ENCODE peak calls at places on chromosomes 5 and 9, in four cellular contexts. Z, S, E and A are unnamed samples.

GRCh38 chr5:134545070-134545868 is 19.8 kb downstream of the JADE2 start:
- DNase-seq in Z (no peak), S (no peak), E (no peak), A (no peak)

GRCh38 chr5:14580037-14581034 is 1.3 kb upstream of the OTULINL start:
- DNase-seq in Z (no peak), S (no peak), E (peak), A (no peak)

GRCh38 chr9:96519726-96520125 is 69.8 kb downstream of the HABP4 start:
- DNase-seq in Z (no peak), S (no peak), E (no peak), A (no peak)

GRCh38 chr9:124351672-124352468 is 63.4 kb downstream of the PSMB7 start:
- DNase-seq in Z (no peak), S (no peak), E (no peak), A (no peak)

GRCh38 chr5:169299651-169300467 is 1.1 kb downstream of the SLIT3 start:
- DNase-seq in Z (no peak), S (no peak), E (no peak), A (no peak)

GRCh38 chr9:5899292-5899691 is 8.6 kb downstream of the MLANA start:
- DNase-seq in Z (no peak), S (no peak), E (no peak), A (no peak)

GRCh38 chr9:106700676-106701075 is 162.3 kb upstream of the ZNF462 start:
- DNase-seq in Z (peak), S (no peak), E (peak), A (no peak)

GRCh38 chr5:89723907-89724306 is 685.6 kb downstream of the CETN3 start:
- DNase-seq in Z (no peak), S (no peak), E (no peak), A (no peak)

GRCh38 chr9:82130331-82131042 is 141.9 kb downstream of the SPATA31D1 start:
- DNase-seq in Z (no peak), S (no peak), E (no peak), A (no peak)

GRCh38 chr5:92518318-92518913 is 1062.6 kb downstream of the NR2F1-AS1 start:
- DNase-seq in Z (peak), S (no peak), E (peak), A (no peak)

GRCh38 chr9:136412912-136413420 is 2.5 kb downstream of the PMPCA start:
- DNase-seq in Z (no peak), S (no peak), E (no peak), A (no peak)

GRCh38 chr5:42586625-42587024 is 163.4 kb downstream of the GHR start:
- DNase-seq in Z (no peak), S (no peak), E (no peak), A (peak)

GRCh38 chr9:123150708-123151503 is 117.4 kb downstream of the GPR21 start:
- DNase-seq in Z (no peak), S (no peak), E (no peak), A (no peak)